ENCODE peak calls at places on chromosomes 11 and 22, in eight cellular contexts. T is IMR-90; B is upper lobe of right lung; X is CD8-positive, alpha-beta T cell; W is fibroblast of pulmonary artery; M is uterus; J is HepG2; R is fibroblast of mammary gland. L is an unnamed sample.

GRCh38 chr11:113817162-113817561 is 37.6 kb downstream of the CLDN25 start:
- DNase-seq in T (peak; percentile 51), B (no peak), X (no peak), W (no peak), M (no peak), J (no peak), R (no peak), L (peak; percentile 7)

GRCh38 chr11:117520201-117520600 is 192.5 kb downstream of the CEP164 start:
- DNase-seq in T (no peak), B (no peak), X (no peak), W (peak; percentile 10), M (no peak), J (no peak), R (peak; percentile 10), L (no peak)

GRCh38 chr22:25083414-25084166 is 116.1 kb upstream of the CRYBB3 start:
- DNase-seq in T (no peak), B (no peak), X (no peak), W (no peak), M (no peak), J (peak; percentile 88), R (no peak), L (no peak)

GRCh38 chr22:31707519-31707918 is 42.4 kb downstream of the PRR14L start:
- DNase-seq in T (no peak), B (no peak), X (no peak), W (no peak), M (no peak), J (no peak), R (no peak), L (no peak)

GRCh38 chr11:47007579-47007978 is 71.0 kb downstream of the CSTPP1 start:
- DNase-seq in T (no peak), B (no peak), X (no peak), W (no peak), M (no peak), J (no peak), R (no peak), L (peak; percentile 90)

GRCh38 chr11:26992031-26992541 is 1.8 kb upstream of the FIBIN start:
- DNase-seq in T (peak; percentile 93), B (no peak), X (no peak), W (peak; percentile 95), M (no peak), J (no peak), R (peak; percentile 95), L (peak; percentile 89)

GRCh38 chr11:761526-762108 is 14.4 kb downstream of the TALDO1 start:
- DNase-seq in T (no peak), B (no peak), X (no peak), W (no peak), M (no peak), J (no peak), R (no peak), L (no peak)

GRCh38 chr11:34468209-34468841 is 29.6 kb downstream of the CAT start:
- DNase-seq in T (peak; percentile 14), B (no peak), X (peak; percentile 31), W (peak; percentile 23), M (no peak), J (peak; percentile 30), R (peak; percentile 46), L (peak; percentile 34)

GRCh38 chr11:131748146-131749050 is 378.0 kb downstream of the NTM start:
- DNase-seq in T (peak; percentile 79), B (peak; percentile 68), X (peak; percentile 15), W (peak; percentile 84), M (peak; percentile 28), J (peak; percentile 26), R (peak; percentile 80), L (peak; percentile 68)

GRCh38 chr22:37203354-37204044 is 8.8 kb downstream of the SSTR3 start:
- DNase-seq in T (no peak), B (peak; percentile 49), X (no peak), W (no peak), M (no peak), J (no peak), R (no peak), L (no peak)

GRCh38 chr11:111107501-111107900 is 138.0 kb upstream of the POU2AF2 start:
- DNase-seq in T (no peak), B (no peak), X (no peak), W (no peak), M (no peak), J (no peak), R (no peak), L (no peak)

GRCh38 chr11:110298298-110298765 is 1.9 kb upstream of the RDX start:
- DNase-seq in T (no peak), B (no peak), X (no peak), W (no peak), M (no peak), J (peak; percentile 86), R (no peak), L (peak; percentile 67)

GRCh38 chr11:128172046-128172878 is 415.1 kb downstream of the ETS1 start:
- DNase-seq in T (peak; percentile 86), B (peak; percentile 73), X (peak; percentile 91), W (peak; percentile 96), M (peak; percentile 81), J (peak; percentile 46), R (peak; percentile 92), L (peak; percentile 87)

GRCh38 chr11:68031136-68031459 is 617 bp downstream of the NDUFS8 start:
- DNase-seq in T (no peak), B (peak; percentile 71), X (no peak), W (peak; percentile 35), M (peak; percentile 39), J (no peak), R (no peak), L (no peak)

GRCh38 chr11:132072880-132073213 is 702.4 kb downstream of the NTM start:
- DNase-seq in T (peak; percentile 73), B (no peak), X (no peak), W (peak; percentile 46), M (no peak), J (no peak), R (peak; percentile 49), L (no peak)

GRCh38 chr11:126669416-126669815 is 313.9 kb downstream of the ST3GAL4 start:
- DNase-seq in T (peak; percentile 74), B (no peak), X (no peak), W (peak; percentile 8), M (no peak), J (no peak), R (peak; percentile 52), L (no peak)

DNA sequence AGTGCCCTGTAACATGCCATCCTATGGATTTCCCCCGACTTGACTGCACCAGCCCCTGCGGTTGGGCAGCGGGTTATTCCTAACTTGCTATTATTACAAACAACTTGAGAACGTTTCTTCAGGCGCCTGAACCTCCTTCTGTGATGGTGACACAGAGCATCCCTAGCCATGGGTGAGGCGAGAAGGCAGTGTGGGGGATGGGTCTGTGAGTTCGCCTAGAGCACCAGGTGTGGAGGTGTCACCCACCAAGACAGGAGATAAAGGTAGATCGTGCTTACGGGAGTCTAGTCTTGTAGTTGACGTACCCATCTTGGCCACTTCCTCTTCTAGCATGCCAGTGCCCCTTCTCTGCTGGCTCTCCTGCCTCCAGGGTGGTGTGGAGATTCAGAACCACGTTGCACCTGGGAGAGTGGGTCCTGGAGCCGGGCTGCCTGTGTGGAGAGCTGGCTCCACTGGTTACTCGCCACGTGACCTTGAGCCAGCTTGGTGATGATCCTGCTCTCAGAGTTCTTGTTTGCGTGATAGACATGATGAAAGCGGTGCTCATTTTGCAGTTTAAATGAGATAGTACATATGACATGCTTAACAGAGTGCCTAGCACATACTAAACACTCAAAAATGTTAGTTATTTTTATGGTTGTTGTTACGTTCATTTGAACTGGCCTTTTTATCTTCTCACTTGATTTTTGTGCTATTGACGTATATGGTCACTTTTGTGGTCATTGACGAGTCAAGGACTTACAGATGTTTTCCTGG is 37.8 kb downstream of the TBC1D22A start:
- DNase-seq in T (no peak), B (no peak), X (no peak), W (no peak), M (no peak), J (no peak), R (no peak), L (no peak)
- H3K4me3 ChIP-seq in T (no peak overlapping the region), B (no peak overlapping the region), X (no peak overlapping the region), W (no peak overlapping the region), M (no peak overlapping the region), J (no peak overlapping the region), R (no peak overlapping the region), L (no peak overlapping the region)

DNA sequence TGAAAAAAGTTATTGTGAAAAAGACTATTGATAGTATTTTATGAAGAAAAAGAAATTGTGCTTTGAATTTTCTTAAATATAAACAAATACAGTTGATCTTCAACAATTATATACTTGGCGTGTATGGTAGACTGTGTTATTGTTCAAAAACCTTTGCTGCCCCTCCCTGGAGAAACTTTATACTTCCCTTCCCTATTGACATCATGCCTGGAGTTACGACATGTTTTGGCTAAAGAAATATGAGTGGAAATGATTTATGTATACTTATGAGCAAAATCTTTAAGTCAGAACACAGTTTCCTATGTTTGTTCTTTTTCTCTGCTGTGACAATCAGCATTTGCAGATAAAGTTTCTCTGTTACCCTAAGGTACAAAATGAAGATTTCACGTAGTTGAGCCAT is 243.8 kb downstream of the TMEM135 start:
- DNase-seq in T (peak; percentile 77), B (no peak), X (no peak), W (peak; percentile 91), M (no peak), J (peak; percentile 7), R (peak; percentile 86), L (peak; percentile 85)
- TF ChIP-seq CTCF in T (peak; percentile 57), B (peak; percentile 35), X (no peak), W (peak; percentile 41), M (no peak), J (peak; percentile 15), R (peak; percentile 37), L (peak; percentile 25)

DNA sequence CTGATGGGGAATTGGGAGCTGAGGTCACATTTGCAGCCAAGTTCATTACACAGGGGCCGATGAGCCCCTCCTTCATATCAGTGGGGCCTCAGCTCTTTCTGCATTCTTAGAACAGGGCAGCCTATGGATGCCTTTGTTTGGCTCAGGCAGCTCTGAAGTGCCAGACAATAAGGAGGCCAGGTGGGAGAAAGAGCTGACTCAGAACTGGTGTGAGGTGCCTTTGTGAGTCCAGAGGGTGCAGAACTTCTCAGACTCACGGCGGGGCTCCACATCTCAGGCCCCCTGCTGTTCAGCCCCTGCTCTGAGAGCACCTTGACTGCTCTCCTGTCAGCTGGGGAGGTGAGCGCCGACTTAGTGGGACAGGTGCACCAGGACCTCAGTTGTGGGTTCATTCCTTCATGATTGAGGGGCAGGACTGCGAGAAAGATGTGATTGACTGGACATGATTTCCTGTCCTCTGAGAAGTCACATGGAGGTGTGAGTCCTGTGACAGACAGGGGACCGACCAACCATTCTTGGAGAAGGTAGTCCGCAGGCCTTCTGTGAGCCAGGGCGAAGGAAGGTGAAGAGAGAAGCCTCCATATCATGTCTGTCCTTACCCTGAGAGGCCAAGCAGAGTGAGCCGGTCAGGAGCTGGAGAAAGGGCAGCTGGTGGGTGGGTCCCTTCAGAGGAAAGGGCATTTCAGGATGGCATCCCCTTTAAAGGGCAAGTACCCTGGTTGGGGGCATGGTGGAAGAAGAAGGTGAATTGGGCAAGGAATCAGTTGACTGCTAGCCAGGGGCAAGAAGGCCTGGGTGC is 245.0 kb upstream of the TBCEL start:
- DNase-seq in T (no peak), B (no peak), X (no peak), W (no peak), M (no peak), J (no peak), R (no peak), L (no peak)
- H3K4me3 ChIP-seq in T (no peak overlapping the region), B (no peak overlapping the region), X (no peak overlapping the region), W (no peak overlapping the region), M (no peak overlapping the region), J (no peak overlapping the region), R (no peak overlapping the region), L (no peak overlapping the region)

DNA sequence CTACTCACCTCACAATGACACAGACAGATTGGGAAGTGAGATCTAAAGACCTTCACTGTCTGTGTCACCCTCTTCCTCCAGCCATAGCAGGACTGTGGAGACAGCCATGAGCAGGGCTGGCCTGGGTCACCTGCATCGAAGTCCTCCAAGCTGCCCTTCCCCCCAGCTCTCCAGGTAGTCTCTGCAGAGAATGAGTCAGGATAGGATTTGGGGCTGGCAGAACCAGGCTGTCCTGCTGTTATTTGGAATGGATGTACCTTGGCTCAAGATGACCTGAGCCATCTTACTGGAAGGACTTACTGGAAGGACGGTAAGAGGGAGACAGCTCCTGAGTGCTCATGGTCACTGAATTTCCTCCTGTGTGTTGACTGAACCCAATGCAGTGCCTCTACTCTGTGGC is 29.2 kb downstream of the GGTLC2 start:
- DNase-seq in T (no peak), B (no peak), X (no peak), W (no peak), M (no peak), J (no peak), R (no peak), L (no peak)
- TF ChIP-seq CTCF in T (no peak), B (no peak), X (no peak), W (no peak), M (no peak), J (no peak), R (no peak), L (no peak)

L was measured in fibroblast of villous mesenchyme.